ENCODE peak calls at places on chromosomes 2 and 18, in five cellular contexts. N is M059J; J is stimulated activated CD4-positive, alpha-beta T cell treated with anti-CD3 and anti-CD28 coated beads, Interleukin-4, amount 100 ng/mL, for 4 hours; I is H1; M is NCI-H1105. D is an unnamed sample.

GRCh38 chr2:242098445-242099128 is 229.1 kb downstream of the RTP5 start:
- DNase-seq in J (no peak), N (no peak), M (no peak), I (no peak), D (no peak)

GRCh38 chr2:232687382-232688160 is 9.6 kb upstream of the GIGYF2 start:
- DNase-seq in M (no peak), I (no peak), N (peak), J (no peak), D (no peak)

GRCh38 chr2:13091463-13091862 is 374.7 kb downstream of the TRIB2 start:
- DNase-seq in N (no peak), M (no peak), J (no peak), I (no peak), D (no peak)

GRCh38 chr18:35888329-35888728 is 84.2 kb upstream of the RMP24 start:
- DNase-seq in J (no peak), M (no peak), I (no peak), N (no peak), D (no peak)

GRCh38 chr2:170680172-170680913 is 34.8 kb upstream of the SP5 start:
- DNase-seq in N (no peak), I (no peak), M (no peak), J (no peak), D (no peak)

GRCh38 chr2:43068053-43068471 is 158.3 kb downstream of the ZFP36L2 start:
- DNase-seq in M (no peak), J (no peak), N (no peak), I (no peak), D (no peak)

GRCh38 chr2:157355618-157356017 is 30.0 kb upstream of the ERMN start:
- DNase-seq in I (no peak), J (no peak), N (peak), M (no peak), D (peak)

GRCh38 chr2:110865188-110865587 is 132.8 kb downstream of the ACOXL start:
- DNase-seq in I (no peak), N (peak), M (no peak), J (peak), D (no peak)

GRCh38 chr2:27724905-27725693 is 46.4 kb upstream of the MRPL33 start:
- DNase-seq in M (no peak), J (no peak), I (no peak), N (no peak), D (no peak)

GRCh38 chr2:231223458-231223970 is 25.1 kb downstream of the ARMC9 start:
- DNase-seq in J (no peak), I (no peak), N (no peak), M (no peak), D (no peak)

GRCh38 chr2:88692187-88692586 is 714 bp downstream of the RPIA start:
- DNase-seq in N (peak), I (no peak), M (no peak), J (peak), D (no peak)

GRCh38 chr18:49858309-49859005 is 45.1 kb upstream of the ACAA2 start:
- DNase-seq in I (peak), M (peak), N (peak), J (peak), D (peak)

GRCh38 chr2:96872591-96873349 is 2.9 kb upstream of the SEMA4C start:
- DNase-seq in N (peak), M (no peak), I (no peak), J (no peak), D (no peak)

GRCh38 chr2:111667001-111667400 is 217.0 kb downstream of the ANAPC1 start:
- DNase-seq in J (no peak), M (no peak), N (no peak), I (no peak), D (no peak)

GRCh38 chr2:236682651-236683422 is 113.2 kb downstream of the ACKR3 start:
- DNase-seq in M (no peak), I (no peak), N (peak), J (no peak), D (no peak)

GRCh38 chr2:37573406-37573805 is 98.0 kb downstream of the CDC42EP3 start:
- DNase-seq in M (no peak), J (no peak), N (no peak), I (no peak), D (no peak)

GRCh38 chr2:128622371-128622770 is 303.7 kb upstream of the HS6ST1 start:
- DNase-seq in J (no peak), I (no peak), M (no peak), N (no peak), D (no peak)

GRCh38 chr2:241153616-241154015 is 3.3 kb downstream of the PPP1R7 start:
- DNase-seq in J (no peak), N (peak), I (no peak), M (no peak), D (no peak)

GRCh38 chr2:239873656-239874635 is 151.2 kb downstream of the NDUFA10 start:
- DNase-seq in I (no peak), M (no peak), N (no peak), J (no peak), D (no peak)

GRCh38 chr2:19762142-19762541 is 139.6 kb downstream of the TTC32 start:
- DNase-seq in I (no peak), N (no peak), M (no peak), J (no peak), D (no peak)

GRCh38 chr2:122873951-122874350 is 1118.5 kb downstream of the TSN start:
- DNase-seq in N (no peak), M (no peak), J (no peak), I (no peak), D (no peak)

GRCh38 chr18:70197042-70197441 is 8.4 kb downstream of the RTTN start:
- DNase-seq in J (no peak), M (no peak), I (no peak), N (no peak), D (no peak)

GRCh38 chr2:39413063-39413722 is 23.9 kb downstream of the MAP4K3 start:
- DNase-seq in M (no peak), J (no peak), I (no peak), N (no peak), D (no peak)

GRCh38 chr2:38771632-38772031 is 6.4 kb upstream of the GEMIN6 start:
- DNase-seq in I (no peak), M (no peak), N (peak), J (no peak), D (no peak)